ENCODE peak calls at places on chromosomes 6 and 20, in ten cellular contexts. O is H1, W is endothelial cell, Y is fibroblast of the aortic adventitia, F is epithelial cell of esophagus, Q is ovary, P is upper lobe of right lung, S is kidney epithelial cell, C is WTC11, D is H9. K is an unnamed sample.

GRCh38 chr6:110323004-110323657 is 35.0 kb downstream of the METTL24 start:
- DNase-seq in W (no peak), P (no peak), Q (no peak), D (peak), S (no peak), F (no peak), C (no peak), O (no peak), Y (no peak), K (peak)

GRCh38 chr6:94052754-94053153 is 633.4 kb upstream of the EPHA7 start:
- DNase-seq in Q (no peak), F (peak), S (peak), C (no peak), D (no peak), Y (peak), P (no peak), W (no peak), O (no peak), K (no peak)

GRCh38 chr6:161138545-161139303 is 135.1 kb downstream of the AGPAT4 start:
- DNase-seq in C (no peak), D (no peak), Y (no peak), S (no peak), Q (no peak), F (no peak), W (no peak), O (no peak), P (no peak), K (no peak)

GRCh38 chr6:40779399-40779798 is 192.2 kb upstream of the LRFN2 start:
- DNase-seq in Y (peak), S (peak), D (no peak), Q (no peak), O (no peak), F (peak), P (no peak), W (no peak), C (no peak), K (no peak)

GRCh38 chr20:3847419-3847940 is 846 bp downstream of the MAVS start:
- DNase-seq in P (no peak), F (no peak), Q (no peak), D (no peak), S (no peak), C (no peak), O (no peak), W (no peak), Y (peak), K (no peak)

GRCh38 chr20:23145281-23145700 is 59.2 kb upstream of the CD93 start:
- DNase-seq in C (no peak), O (no peak), W (no peak), P (peak), Q (no peak), D (no peak), F (peak), Y (peak), S (no peak), K (no peak)

GRCh38 chr20:17806739-17807441 is 107.1 kb downstream of the BANF2 start:
- DNase-seq in S (no peak), Y (peak), F (no peak), C (peak), W (no peak), Q (peak), P (no peak), O (no peak), D (peak), K (no peak)

GRCh38 chr20:52410182-52410647 is 218.6 kb upstream of the ZFP64 start:
- DNase-seq in C (no peak), D (no peak), Y (peak), W (no peak), F (no peak), S (peak), O (no peak), P (no peak), Q (no peak), K (no peak)

GRCh38 chr20:37165031-37165430 is 14.1 kb upstream of the RPN2 start:
- DNase-seq in O (no peak), Y (no peak), Q (no peak), C (no peak), W (no peak), S (no peak), D (no peak), P (no peak), F (no peak), K (no peak)

GRCh38 chr6:28053584-28053983 is 26.8 kb upstream of the ZNF165 start:
- DNase-seq in O (no peak), W (no peak), D (no peak), S (no peak), C (no peak), F (no peak), P (no peak), Q (no peak), Y (no peak), K (no peak)

GRCh38 chr6:37514377-37514776 is 14.7 kb upstream of the CCDC167 start:
- DNase-seq in Q (no peak), D (no peak), O (no peak), Y (peak), S (no peak), P (no peak), W (no peak), F (peak), C (no peak), K (no peak)

GRCh38 chr6:168674595-168674994 is 233.6 kb downstream of the SMOC2 start:
- DNase-seq in C (no peak), O (no peak), P (peak), Q (no peak), Y (no peak), F (no peak), W (no peak), S (no peak), D (no peak), K (no peak)

GRCh38 chr6:124567401-124567800 is 394.8 kb upstream of the RNF217 start:
- DNase-seq in C (no peak), Y (no peak), F (no peak), W (no peak), O (no peak), S (no peak), P (no peak), D (no peak), Q (no peak), K (no peak)

GRCh38 chr20:44198872-44199271 is 11.7 kb downstream of the OSER1 start:
- DNase-seq in W (no peak), P (no peak), C (no peak), Q (no peak), O (no peak), D (no peak), S (no peak), F (peak), Y (no peak), K (no peak)

GRCh38 chr6:84645000-84645399 is 119.4 kb downstream of the TBX18 start:
- DNase-seq in P (no peak), F (peak), Q (no peak), C (no peak), D (no peak), Y (peak), W (no peak), S (peak), O (no peak), K (no peak)

GRCh38 chr6:11389977-11390376 is 147.6 kb upstream of the TMEM170B start:
- DNase-seq in C (no peak), W (no peak), Q (no peak), D (no peak), F (peak), O (no peak), P (no peak), Y (peak), S (no peak), K (no peak)

GRCh38 chr6:3911614-3912336 is 62.6 kb downstream of the FAM50B start:
- DNase-seq in W (no peak), F (peak), Q (peak), P (no peak), S (peak), O (no peak), D (peak), Y (peak), C (no peak), K (no peak)

GRCh38 chr6:82257088-82257774 is 9.7 kb upstream of the IBTK start:
- DNase-seq in O (no peak), W (no peak), F (peak), Y (no peak), P (no peak), C (no peak), D (no peak), S (no peak), Q (no peak), K (no peak)

GRCh38 chr20:49400410-49400809 is 82.1 kb downstream of the KCNB1 start:
- DNase-seq in F (no peak), S (no peak), P (no peak), Y (peak), D (no peak), C (no peak), W (no peak), Q (peak), O (no peak), K (no peak)

GRCh38 chr6:131803007-131803769 is 4.6 kb upstream of the ENPP1 start:
- DNase-seq in Q (no peak), O (no peak), C (no peak), P (no peak), D (no peak), S (no peak), Y (no peak), F (no peak), W (no peak), K (no peak)

GRCh38 chr6:131807321-131807643 is 538 bp upstream of the ENPP1 start:
- DNase-seq in Y (no peak), Q (no peak), P (no peak), O (no peak), C (no peak), D (no peak), F (no peak), S (no peak), W (no peak), K (no peak)

GRCh38 chr6:131811510-131811909 is 3.7 kb downstream of the ENPP1 start:
- DNase-seq in C (no peak), Y (no peak), P (no peak), F (no peak), D (no peak), W (no peak), S (no peak), Q (no peak), O (no peak), K (no peak)

GRCh38 chr6:131808460-131809269 is 845 bp downstream of the ENPP1 start:
- DNase-seq in D (no peak), O (no peak), F (no peak), S (no peak), P (no peak), C (no peak), Y (no peak), Q (no peak), W (no peak), K (no peak)

GRCh38 chr6:131807644-131808459 is at the start of gene ENPP1:
- DNase-seq in D (peak), O (no peak), P (peak), Y (peak), S (no peak), F (peak), C (peak), Q (peak), W (peak), K (peak)
- TF ChIP-seq CTCF in D (peak), O (peak), P (peak), Y (peak), S (no peak), F (no peak), C (no peak), Q (no peak), W (no peak), K (no peak)

GRCh38 chr20:63452341-63453028 is 20.0 kb downstream of the KCNQ2 start:
- DNase-seq in Y (no peak), Q (no peak), C (no peak), S (no peak), W (no peak), P (no peak), D (no peak), O (no peak), F (no peak), K (no peak)

GRCh38 chr20:63453029-63453523 is 19.4 kb downstream of the KCNQ2 start:
- DNase-seq in F (no peak), Q (no peak), S (no peak), C (no peak), O (no peak), Y (no peak), P (no peak), D (peak), W (no peak), K (no peak)

GRCh38 chr20:63455568-63455859 is 16.9 kb downstream of the KCNQ2 start:
- DNase-seq in P (no peak), O (no peak), D (no peak), W (no peak), F (no peak), S (no peak), Q (no peak), Y (no peak), C (no peak), K (no peak)

GRCh38 chr20:63456429-63457284 is 15.8 kb downstream of the KCNQ2 start:
- DNase-seq in C (no peak), W (no peak), Q (no peak), F (no peak), S (no peak), O (no peak), D (no peak), P (no peak), Y (peak), K (no peak)

DNA sequence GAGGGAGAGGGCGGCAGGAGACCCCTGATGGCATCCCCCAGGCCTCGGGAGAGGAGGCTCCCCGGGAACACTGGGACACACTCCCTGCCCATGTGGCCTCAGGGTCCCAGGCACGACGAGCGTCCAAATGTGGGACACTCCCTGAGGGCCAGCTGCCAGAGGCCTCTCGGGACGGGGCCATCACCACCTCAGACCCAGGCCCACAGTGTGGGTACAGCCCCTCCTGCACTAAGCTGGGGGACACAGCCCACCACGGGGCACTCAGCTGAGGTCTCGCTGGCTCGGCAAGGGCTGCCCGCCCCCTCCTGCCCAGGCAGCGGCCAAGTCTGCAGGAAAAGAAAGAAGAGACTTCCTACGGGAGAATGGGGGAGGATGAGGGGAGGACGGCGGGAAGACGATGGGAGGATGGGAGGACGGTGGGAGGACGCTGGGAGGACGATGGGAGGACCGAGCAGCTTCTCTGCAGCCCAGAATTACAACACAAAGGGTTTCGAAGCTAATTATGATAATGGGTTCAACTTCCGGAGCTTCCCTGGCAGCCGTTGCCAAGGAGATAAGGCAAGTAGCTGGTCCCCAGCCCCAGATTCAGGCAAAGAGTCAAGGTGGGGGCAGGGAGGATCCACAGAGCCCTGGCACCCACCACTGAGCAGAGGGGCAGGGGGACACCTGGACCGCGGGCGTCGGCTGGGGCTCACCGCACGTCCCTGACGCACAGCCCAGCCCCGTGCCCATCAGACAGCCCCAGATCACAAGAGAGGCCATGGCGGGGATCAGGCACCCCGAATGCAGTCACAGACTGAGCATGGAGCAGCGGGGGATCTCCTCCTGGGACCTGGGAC is 17.5 kb downstream of the KCNQ2 start:
- DNase-seq in P (no peak), Y (no peak), F (no peak), D (no peak), Q (no peak), O (no peak), W (no peak), S (no peak), C (no peak), K (no peak)
- TF ChIP-seq CTCF in P (no peak), Y (no peak), F (no peak), D (no peak), Q (no peak), O (no peak), W (no peak), S (no peak), C (no peak), K (no peak)

GRCh38 chr20:34562643-34563042 is 4.1 kb downstream of the MAP1LC3A start:
- DNase-seq in P (no peak), W (peak), S (no peak), F (no peak), Y (no peak), O (no peak), Q (no peak), D (peak), C (peak), K (no peak)
- TF ChIP-seq CTCF in P (peak), W (peak), S (peak), F (peak), Y (peak), O (peak), Q (no peak), D (peak), C (no peak), K (peak)

GRCh38 chr6:149316108-149316727 is 1.3 kb upstream of the TAB2 start:
- DNase-seq in Q (no peak), W (no peak), D (no peak), Y (no peak), S (no peak), P (no peak), O (no peak), C (no peak), F (no peak), K (no peak)

GRCh38 chr6:149319413-149319812 is 1.9 kb downstream of the TAB2 start:
- DNase-seq in D (no peak), O (no peak), Q (no peak), S (no peak), F (no peak), Y (no peak), P (no peak), W (no peak), C (no peak), K (no peak)

GRCh38 chr6:149316740-149317655 is 514 bp upstream of the TAB2 start:
- DNase-seq in D (peak), O (peak), W (peak), F (peak), S (no peak), Y (peak), P (peak), C (peak), Q (peak), K (peak)

GRCh38 chr6:149318581-149319286 is 1.2 kb downstream of the TAB2 start:
- DNase-seq in O (no peak), W (no peak), F (no peak), C (no peak), D (no peak), S (no peak), Q (no peak), Y (peak), P (no peak), K (no peak)

GRCh38 chr6:149317656-149318571 is at the start of gene TAB2:
- DNase-seq in Q (peak), F (no peak), W (peak), P (peak), C (peak), S (no peak), O (no peak), D (no peak), Y (no peak), K (peak)
- TF ChIP-seq CTCF in Q (no peak), F (no peak), W (no peak), P (no peak), C (no peak), S (no peak), O (no peak), D (no peak), Y (no peak), K (no peak)

K was measured in nephron progenitor cell.